ENCODE peak calls at places on chromosomes 16 and 17, in eight cellular contexts. O is CD4-positive, alpha-beta memory T cell; J is Caco-2; F is HAP-1; V is psoas muscle; M is transverse colon; G is small intestine; B is esophagus squamous epithelium. L is an unnamed sample.

GRCh38 chr17:43085489-43085888 is 39.7 kb downstream of the BRCA1 start:
- DNase-seq in V (no peak), F (no peak), G (no peak), J (no peak), M (no peak), B (no peak), O (no peak), L (no peak)

GRCh38 chr16:67013238-67013822 is 15.6 kb upstream of the CBFB start:
- DNase-seq in B (no peak), F (no peak), V (no peak), J (no peak), O (no peak), G (no peak), M (no peak), L (no peak)

GRCh38 chr17:29613371-29613837 is 9.3 kb downstream of the CORO6 start:
- DNase-seq in V (peak; percentile 96), J (no peak), F (no peak), M (peak; percentile 95), O (peak; percentile 90), G (peak; percentile 87), B (peak; percentile 59), L (peak; percentile 96)

GRCh38 chr16:75351183-75351582 is 82.1 kb downstream of the CFDP1 start:
- DNase-seq in G (no peak), J (no peak), O (no peak), F (no peak), M (no peak), V (no peak), B (no peak), L (no peak)

GRCh38 chr17:63420868-63421680 is 25.0 kb downstream of the CYB561 start:
- DNase-seq in B (no peak), M (no peak), O (no peak), F (no peak), J (no peak), G (no peak), V (no peak), L (no peak)

GRCh38 chr16:68993885-68994284 is 111.6 kb upstream of the HAS3 start:
- DNase-seq in J (no peak), V (no peak), O (no peak), B (no peak), M (no peak), G (peak; percentile 70), F (no peak), L (no peak)

GRCh38 chr17:61467416-61468262 is 15.4 kb downstream of the TBX4 start:
- DNase-seq in B (no peak), V (no peak), J (peak; percentile 64), O (no peak), M (peak; percentile 32), F (peak; percentile 67), G (no peak), L (no peak)

GRCh38 chr17:81035389-81036127 is 607 bp downstream of the BAIAP2 start:
- DNase-seq in B (no peak), G (no peak), V (no peak), O (peak; percentile 27), M (no peak), F (peak; percentile 55), J (no peak), L (no peak)

GRCh38 chr17:15289285-15290185 is 24.4 kb upstream of the PMP22 start:
- DNase-seq in J (no peak), B (no peak), F (no peak), V (no peak), O (no peak), M (no peak), G (no peak), L (no peak)

GRCh38 chr17:83080641-83081560 is 1.5 kb downstream of the METRNL start:
- DNase-seq in V (peak; percentile 60), O (peak; percentile 40), M (peak; percentile 52), F (peak; percentile 36), G (no peak), J (no peak), B (no peak), L (peak; percentile 35)

GRCh38 chr17:49715221-49715620 is 7.5 kb upstream of the SLC35B1 start:
- DNase-seq in O (peak; percentile 43), B (no peak), J (no peak), F (no peak), G (no peak), V (no peak), M (no peak), L (no peak)

GRCh38 chr16:70653809-70654771 is 7.7 kb downstream of the IL34 start:
- DNase-seq in J (peak; percentile 81), V (peak; percentile 76), F (peak; percentile 88), B (no peak), G (peak; percentile 83), M (peak; percentile 87), O (peak; percentile 81), L (peak; percentile 79)

GRCh38 chr17:62712011-62712615 is 84.6 kb downstream of the MRC2 start:
- DNase-seq in J (no peak), B (no peak), O (no peak), F (no peak), M (no peak), V (no peak), G (no peak), L (no peak)

GRCh38 chr16:89304181-89304851 is 86.8 kb downstream of the ZNF778 start:
- DNase-seq in F (no peak), J (no peak), M (no peak), G (no peak), O (no peak), B (no peak), V (no peak), L (no peak)

GRCh38 chr16:68286153-68287074 is 22.1 kb downstream of the SLC7A6 start:
- DNase-seq in B (no peak), F (no peak), O (peak; percentile 59), M (no peak), J (no peak), G (peak; percentile 23), V (no peak), L (no peak)

GRCh38 chr17:4485676-4486646 is 12.7 kb upstream of the SPNS2 start:
- DNase-seq in G (no peak), F (no peak), O (peak; percentile 49), V (no peak), J (no peak), M (no peak), B (no peak), L (no peak)

GRCh38 chr17:81239714-81240555 is 817 bp downstream of the NDUFAF8 start:
- DNase-seq in G (no peak), V (no peak), O (peak; percentile 23), J (no peak), F (no peak), B (no peak), M (no peak), L (peak; percentile 25)

GRCh38 chr16:66486773-66487579 is 59.9 kb downstream of the BEAN1 start:
- DNase-seq in F (no peak), V (no peak), B (no peak), G (no peak), O (no peak), M (no peak), J (no peak), L (no peak)

GRCh38 chr17:72631568-72631967 is 460.9 kb downstream of the SLC39A11 start:
- DNase-seq in V (no peak), B (no peak), F (no peak), G (no peak), O (no peak), M (no peak), J (no peak), L (no peak)

GRCh38 chr17:78605429-78605828 is 28.2 kb upstream of the DNAH17 start:
- DNase-seq in J (no peak), F (no peak), B (no peak), M (no peak), V (no peak), O (no peak), G (no peak), L (no peak)

GRCh38 chr17:73247728-73248127 is 14.0 kb downstream of the CPSF4L start:
- DNase-seq in M (no peak), V (no peak), G (peak; percentile 20), F (no peak), B (no peak), O (no peak), J (no peak), L (no peak)

GRCh38 chr17:45161288-45162021 is at the start of gene HEXIM2:
- DNase-seq in J (peak; percentile 100), B (peak; percentile 95), M (peak; percentile 99), O (peak; percentile 99), G (peak; percentile 100), V (peak; percentile 97), F (peak; percentile 98), L (peak; percentile 96)

GRCh38 chr17:29645516-29646051 is 22.9 kb upstream of the CORO6 start:
- DNase-seq in F (no peak), B (no peak), M (peak; percentile 41), J (no peak), V (peak; percentile 83), O (no peak), G (no peak), L (no peak)

GRCh38 chr17:48589831-48590602 is at the start of gene HOXB3:
- DNase-seq in G (no peak), J (peak; percentile 87), O (no peak), M (no peak), B (no peak), V (no peak), F (no peak), L (no peak)

DNA sequence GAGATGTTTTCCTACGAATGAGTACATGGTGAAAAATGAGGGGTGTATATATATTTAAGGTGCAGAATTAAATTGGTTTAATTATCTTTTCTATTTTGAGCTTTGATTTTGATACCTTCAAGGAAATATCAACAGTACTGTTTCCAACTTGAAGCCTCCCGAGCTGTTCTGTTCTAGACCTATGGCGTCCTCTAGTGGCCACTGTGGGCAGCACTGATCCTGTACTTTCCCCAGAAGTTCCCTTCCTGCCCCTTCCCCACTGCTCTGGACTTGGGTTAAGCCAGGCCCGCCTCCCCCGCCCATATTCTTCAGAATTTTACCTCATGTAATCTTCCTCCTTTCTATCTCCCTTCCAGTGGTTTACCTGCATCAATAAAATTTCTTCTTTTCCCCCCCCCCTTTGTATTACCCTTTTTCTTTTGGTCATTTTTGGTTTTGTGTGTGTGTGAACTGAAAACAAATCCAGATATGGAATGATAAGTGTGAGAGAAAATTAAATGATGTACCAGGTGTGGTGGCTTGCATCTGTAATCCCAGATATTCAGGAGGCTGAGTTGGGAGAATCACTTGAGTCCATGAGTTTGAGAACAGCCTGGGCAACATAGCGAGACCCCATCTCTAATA is 1643.5 kb downstream of the TP53TG3F start:
- DNase-seq in F (no peak), M (no peak), J (no peak), G (no peak), B (no peak), O (no peak), V (no peak), L (no peak)
- H3K9me3 ChIP-seq in F (no peaks in the 10 kb centered on the region), M (no peaks in the 10 kb centered on the region), J (no peaks in the 10 kb centered on the region), G (peaks cover 4% of the 10 kb centered on the region), B (no peaks in the 10 kb centered on the region), O (no peaks in the 10 kb centered on the region), V (no peaks in the 10 kb centered on the region), L (no peaks in the 10 kb centered on the region)

GRCh38 chr17:21602176-21602575 is 90.1 kb upstream of the KCNJ18 start:
- DNase-seq in V (no peak), O (no peak), M (no peak), B (no peak), G (no peak), F (no peak), J (no peak), L (no peak)
- H3K9me3 ChIP-seq in V (no peaks in the 10 kb centered on the region), O (no peaks in the 10 kb centered on the region), M (no peaks in the 10 kb centered on the region), B (no peaks in the 10 kb centered on the region), G (no peaks in the 10 kb centered on the region), F (no peaks in the 10 kb centered on the region), J (no peaks in the 10 kb centered on the region), L (no peaks in the 10 kb centered on the region)

GRCh38 chr17:9044796-9045470 is 23.6 kb downstream of the NTN1 start:
- DNase-seq in M (no peak), J (no peak), V (no peak), G (no peak), F (no peak), B (no peak), O (no peak), L (no peak)
- H3K9me3 ChIP-seq in M (peaks cover 3% of the 10 kb centered on the region), J (no peaks in the 10 kb centered on the region), V (peaks cover 9% of the 10 kb centered on the region), G (no peaks in the 10 kb centered on the region), F (no peaks in the 10 kb centered on the region), B (no peaks in the 10 kb centered on the region), O (no peaks in the 10 kb centered on the region), L (no peaks in the 10 kb centered on the region)

GRCh38 chr17:27069842-27070508 is 223.9 kb upstream of the WSB1 start:
- DNase-seq in M (no peak), B (no peak), O (no peak), G (no peak), V (no peak), F (no peak), J (no peak), L (no peak)
- H3K9me3 ChIP-seq in M (no peaks in the 10 kb centered on the region), B (no peaks in the 10 kb centered on the region), O (no peaks in the 10 kb centered on the region), G (no peaks in the 10 kb centered on the region), V (no peaks in the 10 kb centered on the region), F (no peaks in the 10 kb centered on the region), J (no peaks in the 10 kb centered on the region), L (no peaks in the 10 kb centered on the region)